ENCODE peak calls at places on chromosomes 11 and 22, in ten cellular contexts. J, S, W, K, F, O, R, Q, A and Y are unnamed samples.

GRCh38 chr11:69295995-69296889 is 2.3 kb downstream of the MYEOV start:
- DNase-seq in O (no peak), K (no peak), J (peak), Q (no peak), F (peak), R (no peak), W (peak), A (peak), S (no peak), Y (peak)

GRCh38 chr11:119721129-119722120 is 7.6 kb downstream of the NECTIN1 start:
- DNase-seq in F (peak), S (no peak), O (peak), W (peak), J (peak), A (peak), Q (peak), R (no peak), K (peak), Y (no peak)

GRCh38 chr11:86931059-86931964 is 23.9 kb downstream of the FZD4 start:
- DNase-seq in W (peak), K (no peak), Q (no peak), A (no peak), J (no peak), S (no peak), F (no peak), O (no peak), R (no peak), Y (no peak)

GRCh38 chr11:120153221-120153620 is 15.3 kb upstream of the TRIM29 start:
- DNase-seq in J (no peak), A (no peak), O (no peak), W (no peak), Q (no peak), R (no peak), S (no peak), K (no peak), F (no peak), Y (no peak)

GRCh38 chr22:37623075-37624016 is 14.7 kb downstream of the GGA1 start:
- DNase-seq in S (peak), W (peak), O (peak), K (peak), R (no peak), J (peak), F (peak), A (peak), Q (peak), Y (no peak)

GRCh38 chr22:47209547-47210023 is 447.1 kb downstream of the TBC1D22A start:
- DNase-seq in R (peak), A (peak), F (no peak), K (no peak), J (no peak), Q (peak), O (no peak), S (no peak), W (no peak), Y (no peak)

GRCh38 chr11:47179655-47179991 is 2.9 kb upstream of the ARFGAP2 start:
- DNase-seq in S (peak), A (peak), J (no peak), W (peak), K (peak), Q (no peak), F (no peak), R (no peak), O (peak), Y (no peak)

GRCh38 chr22:23094695-23095466 is 24.6 kb downstream of the GNAZ start:
- DNase-seq in F (no peak), J (no peak), A (no peak), W (no peak), S (no peak), O (no peak), K (peak), Q (no peak), R (no peak), Y (no peak)

GRCh38 chr22:46483353-46483752 is 54.1 kb downstream of the CELSR1 start:
- DNase-seq in W (no peak), O (no peak), A (no peak), R (no peak), Q (no peak), J (no peak), F (no peak), K (no peak), S (no peak), Y (no peak)

GRCh38 chr11:57343825-57344224 is 5.7 kb downstream of the P2RX3 start:
- DNase-seq in S (no peak), Q (no peak), A (no peak), W (no peak), K (no peak), J (no peak), R (no peak), F (no peak), O (peak), Y (no peak)

GRCh38 chr11:65785329-65786007 is 1.4 kb upstream of the OVOL1 start:
- DNase-seq in K (no peak), Q (no peak), R (no peak), O (no peak), A (no peak), S (no peak), W (no peak), F (no peak), J (peak), Y (no peak)

GRCh38 chr11:19493446-19493845 is 219.2 kb upstream of the NAV2 start:
- DNase-seq in S (peak), F (no peak), R (no peak), K (peak), A (no peak), J (no peak), O (no peak), Q (no peak), W (no peak), Y (no peak)

GRCh38 chr11:79342686-79343085 is 98.1 kb downstream of the TENM4 start:
- DNase-seq in O (no peak), F (no peak), K (no peak), J (no peak), Q (no peak), A (no peak), R (no peak), S (no peak), W (no peak), Y (no peak)

DNA sequence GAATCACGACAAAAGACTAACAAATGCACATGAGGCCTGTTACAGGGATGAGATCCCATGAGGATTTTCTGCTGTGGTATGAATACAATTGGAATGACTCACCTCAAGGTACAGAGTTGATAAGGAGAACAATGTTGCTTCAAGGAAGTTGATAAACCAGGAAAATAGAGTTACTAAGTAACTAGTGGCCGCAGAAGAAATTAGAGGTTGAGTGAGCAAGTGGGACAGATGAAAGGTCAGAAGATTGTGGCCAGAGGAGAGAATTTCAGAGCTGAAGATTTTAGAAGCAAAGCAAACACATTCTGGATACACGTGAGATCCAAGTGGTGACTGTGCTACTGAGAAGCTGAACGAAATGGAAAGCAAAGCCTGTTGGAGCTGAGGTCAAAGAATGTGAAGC is 67.8 kb downstream of the CYB5R2 start:
- DNase-seq in K (no peak), W (peak), R (no peak), J (no peak), Q (no peak), S (peak), A (no peak), F (no peak), O (no peak), Y (no peak)
- H3K4me3 ChIP-seq in K (no peak), W (no peak), R (no peak), J (no peak), Q (peak), S (peak), A (no peak), F (no peak), O (no peak), Y (no peak)

GRCh38 chr11:115911656-115912055 is 407.4 kb upstream of the CADM1 start:
- DNase-seq in A (no peak), R (no peak), F (no peak), Q (no peak), J (no peak), W (no peak), K (no peak), O (no peak), S (no peak), Y (no peak)

GRCh38 chr11:115916596-115916995 is 412.4 kb upstream of the CADM1 start:
- DNase-seq in S (no peak), Q (no peak), F (no peak), K (no peak), J (no peak), W (no peak), A (no peak), R (no peak), O (no peak), Y (no peak)

GRCh38 chr11:115910379-115910778 is 406.2 kb upstream of the CADM1 start:
- DNase-seq in S (no peak), O (no peak), J (no peak), F (no peak), A (no peak), R (no peak), Q (no peak), W (no peak), K (no peak), Y (no peak)

GRCh38 chr11:115912484-115912945 is 408.3 kb upstream of the CADM1 start:
- DNase-seq in W (no peak), K (peak), R (no peak), F (no peak), A (no peak), Q (no peak), J (no peak), O (peak), S (no peak), Y (no peak)
- TF ChIP-seq CTCF in W (no peak), K (peak), R (no peak), F (peak), A (peak), Q (no peak), J (no peak), O (no peak), S (peak), Y (peak)

GRCh38 chr11:108551653-108552462 is 41.7 kb downstream of the EXPH5 start:
- DNase-seq in R (no peak), K (no peak), O (peak), A (no peak), F (no peak), Q (no peak), S (no peak), W (no peak), J (no peak), Y (no peak)
- H3K4me3 ChIP-seq in R (no peak), K (no peak), O (no peak), A (no peak), F (no peak), Q (no peak), S (no peak), W (no peak), J (no peak), Y (peak)

GRCh38 chr11:123163621-123164020 is 31.4 kb downstream of the CLMP start:
- DNase-seq in F (no peak), W (no peak), R (no peak), K (no peak), Q (no peak), A (no peak), J (no peak), S (no peak), O (no peak), Y (no peak)

GRCh38 chr11:123168955-123169484 is 26.0 kb downstream of the CLMP start:
- DNase-seq in F (no peak), W (no peak), S (no peak), K (no peak), O (no peak), A (no peak), R (no peak), Q (no peak), J (no peak), Y (no peak)

GRCh38 chr11:123168236-123168635 is 26.8 kb downstream of the CLMP start:
- DNase-seq in Q (no peak), J (no peak), F (no peak), O (no peak), K (no peak), A (no peak), S (no peak), W (no peak), R (no peak), Y (no peak)

GRCh38 chr11:123164732-123165450 is 30.2 kb downstream of the CLMP start:
- DNase-seq in S (no peak), J (no peak), O (no peak), K (no peak), Q (no peak), F (no peak), W (no peak), A (no peak), R (no peak), Y (no peak)

DNA sequence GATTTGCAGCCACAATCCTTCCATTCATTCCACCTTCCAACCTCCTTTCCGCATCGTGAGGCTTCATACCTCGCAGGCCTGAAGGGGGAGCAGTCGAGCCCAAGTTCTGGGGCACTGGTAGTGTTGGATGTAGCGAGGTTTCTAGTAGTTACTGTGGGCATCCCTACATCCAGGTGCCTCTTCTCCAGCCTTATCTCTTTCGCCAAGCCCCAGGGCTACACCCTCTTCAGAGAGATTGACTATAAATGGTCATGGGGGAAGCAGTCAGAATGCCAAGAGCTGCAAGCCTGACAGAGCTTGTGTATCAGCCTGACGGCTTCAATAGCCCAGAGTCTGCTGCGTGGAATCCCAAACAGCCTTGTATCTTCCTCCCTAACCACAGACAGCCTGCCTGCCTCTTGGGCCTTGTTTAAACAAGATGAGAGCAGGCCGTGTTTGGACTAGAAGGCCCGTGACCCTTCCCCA is 28.9 kb downstream of the CLMP start:
- DNase-seq in W (peak), S (peak), K (peak), J (peak), Q (peak), O (peak), R (no peak), A (no peak), F (peak), Y (peak)
- TF ChIP-seq CTCF in W (peak), S (peak), K (peak), J (peak), Q (peak), O (peak), R (no peak), A (no peak), F (peak), Y (peak)

DNA sequence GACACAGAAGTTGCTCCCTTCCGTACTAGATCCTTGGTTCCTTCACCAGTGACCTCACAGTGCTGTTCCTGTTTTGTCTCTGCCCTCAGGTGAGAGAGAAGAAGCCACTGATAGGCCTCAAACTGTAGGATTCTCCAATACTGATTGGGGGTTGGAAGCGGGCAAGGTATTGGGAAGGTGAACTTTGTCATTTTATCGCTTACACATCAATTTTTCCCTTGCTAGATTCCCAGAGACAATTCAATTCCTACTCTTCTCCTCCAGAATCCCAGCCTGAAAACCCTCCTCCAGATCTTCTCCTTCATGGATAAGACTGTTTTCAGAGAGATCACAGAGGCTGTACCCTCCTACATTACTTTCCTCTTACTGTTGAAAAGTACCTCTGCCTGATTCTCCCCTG is 9.4 kb upstream of the OR2D3 start:
- DNase-seq in K (no peak), J (no peak), F (no peak), A (no peak), S (no peak), O (no peak), Q (no peak), R (no peak), W (no peak), Y (no peak)
- H3K4me3 ChIP-seq in K (no peak), J (no peak), F (no peak), A (no peak), S (no peak), O (no peak), Q (no peak), R (no peak), W (no peak), Y (no peak)

GRCh38 chr11:98260983-98261382 is 759.8 kb upstream of the CNTN5 start:
- DNase-seq in W (no peak), Q (no peak), R (no peak), S (no peak), O (no peak), A (no peak), K (no peak), J (no peak), F (no peak), Y (no peak)
- TF ChIP-seq CTCF in W (peak), Q (no peak), R (no peak), S (peak), O (peak), A (no peak), K (no peak), J (no peak), F (no peak), Y (no peak)

DNA sequence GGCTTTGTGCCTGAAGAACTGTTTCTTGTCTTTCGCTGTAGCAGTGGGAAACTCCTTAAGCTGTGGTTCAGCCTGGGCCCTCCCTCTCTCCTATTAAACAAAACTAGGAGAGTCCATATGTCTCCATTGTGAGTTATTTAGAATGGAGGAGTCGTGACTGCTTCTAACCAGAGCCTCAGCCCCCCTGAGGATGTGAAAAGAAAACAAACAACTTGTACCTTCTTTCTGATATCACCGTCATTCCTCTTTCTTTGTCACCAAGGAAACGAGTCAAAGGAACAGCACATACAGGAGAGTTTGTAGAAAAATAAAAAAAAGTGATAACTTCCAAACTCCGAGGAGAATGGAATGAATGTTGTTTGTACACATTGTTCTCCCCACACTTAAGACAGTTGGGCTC is 11.6 kb upstream of the EXT2 start:
- DNase-seq in K (no peak), R (no peak), A (no peak), S (no peak), O (no peak), F (no peak), J (no peak), W (no peak), Q (no peak), Y (no peak)
- H3K4me3 ChIP-seq in K (no peak), R (no peak), A (no peak), S (no peak), O (no peak), F (no peak), J (no peak), W (no peak), Q (no peak), Y (no peak)

DNA sequence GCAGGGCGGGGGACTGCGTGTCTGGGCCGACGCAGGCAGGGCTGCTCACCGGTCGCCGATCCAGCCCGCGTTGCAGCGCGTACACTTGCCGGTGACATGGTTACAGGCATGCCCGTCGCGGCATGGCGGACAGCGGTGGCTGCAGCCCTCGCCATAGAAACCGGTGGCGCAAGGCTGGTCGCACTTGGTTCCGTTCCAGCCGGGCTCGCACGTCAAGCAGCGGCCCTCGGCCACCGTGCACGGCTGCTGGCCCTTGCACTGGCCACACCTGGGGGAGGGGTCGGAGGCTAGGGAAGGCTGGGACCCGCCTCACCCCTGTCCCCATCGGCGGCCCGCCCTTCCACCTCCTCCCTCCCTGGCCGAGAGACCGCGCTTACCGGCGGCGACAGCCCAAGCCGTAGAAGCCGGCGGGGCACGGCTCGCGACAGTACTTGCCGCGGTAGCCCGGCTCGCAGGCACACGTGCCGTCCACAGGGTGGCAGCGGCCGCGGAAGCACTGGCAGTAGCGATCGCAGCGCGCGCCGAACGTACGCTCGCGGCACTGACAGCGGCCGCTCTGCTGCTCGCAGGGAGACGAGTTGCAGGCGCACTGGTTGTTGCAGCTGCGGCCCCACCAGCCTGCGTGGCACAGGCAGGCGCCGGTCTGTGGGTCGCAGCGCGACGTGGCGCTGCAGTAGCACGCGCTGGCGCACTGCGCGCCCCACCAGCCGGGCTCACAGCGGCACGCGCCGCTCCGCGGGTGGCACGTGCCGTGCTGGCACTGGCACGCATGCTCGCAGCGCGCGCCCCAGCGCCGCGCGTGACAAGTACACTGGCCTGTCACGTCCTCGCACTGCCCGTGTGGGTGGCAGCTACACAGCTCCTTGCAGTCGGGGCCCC is 6.7 kb downstream of the SCARF2 start:
- DNase-seq in R (no peak), O (peak), K (peak), F (peak), J (peak), A (peak), S (no peak), W (no peak), Q (peak), Y (no peak)
- TF ChIP-seq CTCF in R (no peak), O (no peak), K (peak), F (peak), J (no peak), A (peak), S (peak), W (no peak), Q (peak), Y (peak)